ENCODE peak calls at places on chromosome 22, in six cellular contexts. P is GM12878, G is HCT116, N is K562, D is H1, H is SK-N-SH. B is an unnamed sample.

GRCh38 chr22:46278656-46279645 is 11.1 kb downstream of the TTC38 start:
- DNase-seq in D (no peak), H (no peak), N (no peak), P (no peak), G (no peak), B (no peak)

GRCh38 chr22:33542153-33542552 is 378.1 kb downstream of the LARGE1 start:
- DNase-seq in H (no peak), D (no peak), G (no peak), N (no peak), P (no peak), B (no peak)

GRCh38 chr22:35547993-35548761 is 7.5 kb downstream of the RASD2 start:
- DNase-seq in G (no peak), P (no peak), N (peak), D (no peak), H (no peak), B (no peak)

GRCh38 chr22:31800065-31800464 is 46.2 kb downstream of the DEPDC5 start:
- DNase-seq in N (no peak), P (no peak), G (peak), H (no peak), D (no peak), B (peak)

GRCh38 chr22:17106785-17107546 is 14.2 kb downstream of the TMEM121B start:
- DNase-seq in N (no peak), G (no peak), H (no peak), D (no peak), P (no peak), B (no peak)

GRCh38 chr22:33018232-33018864 is 39.8 kb downstream of the SYN3 start:
- DNase-seq in P (peak), N (peak), D (peak), H (peak), G (peak), B (peak)

GRCh38 chr22:50346415-50346945 is 3.4 kb downstream of the PPP6R2 start:
- DNase-seq in G (no peak), D (no peak), H (no peak), N (no peak), P (no peak), B (no peak)

GRCh38 chr22:31496735-31497146 is 405 bp downstream of the SFI1 start:
- DNase-seq in N (peak), H (no peak), G (no peak), P (no peak), D (no peak), B (peak)

GRCh38 chr22:35301370-35301874 is 1.7 kb downstream of the TOM1 start:
- DNase-seq in G (no peak), H (no peak), P (no peak), D (no peak), N (peak), B (no peak)

GRCh38 chr22:17774928-17775675 is 833 bp upstream of the BID start:
- DNase-seq in G (no peak), N (no peak), H (no peak), P (no peak), D (no peak), B (no peak)

GRCh38 chr22:44132724-44133123 is 48.0 kb upstream of the PARVG start:
- DNase-seq in G (no peak), H (no peak), P (no peak), D (no peak), N (no peak), B (no peak)

GRCh38 chr22:44727148-44727547 is 25.1 kb downstream of the PRR5 start:
- DNase-seq in D (no peak), G (no peak), N (no peak), P (no peak), H (peak), B (no peak)

GRCh38 chr22:48098243-48098935 is 1335.9 kb downstream of the TBC1D22A start:
- DNase-seq in P (peak), N (no peak), D (no peak), H (no peak), G (no peak), B (no peak)

GRCh38 chr22:18060646-18061620 is 16.9 kb upstream of the PEX26 start:
- DNase-seq in N (no peak), D (no peak), G (no peak), H (no peak), P (no peak), B (no peak)

GRCh38 chr22:50311606-50312351 is 4.3 kb upstream of the PLXNB2 start:
- DNase-seq in D (no peak), P (no peak), G (no peak), N (no peak), H (no peak), B (no peak)

GRCh38 chr22:36640106-36640672 is 63.4 kb downstream of the CACNG2 start:
- DNase-seq in N (no peak), H (no peak), D (no peak), P (no peak), G (no peak), B (no peak)
- TF ChIP-seq JUND in N (no peak), H (no peak), D (no peak), P (no peak), G (no peak), B (no peak)

GRCh38 chr22:38187413-38188212 is 6.0 kb upstream of the PLA2G6 start:
- DNase-seq in G (no peak), P (no peak), N (no peak), H (no peak), D (no peak), B (no peak)
- TF ChIP-seq JUND in G (no peak), P (no peak), N (no peak), H (no peak), D (no peak), B (no peak)

GRCh38 chr22:26905640-26906039 is 248.3 kb downstream of the MIAT start:
- DNase-seq in D (no peak), N (no peak), G (no peak), P (no peak), H (no peak), B (no peak)

GRCh38 chr22:26904483-26904882 is 247.1 kb downstream of the MIAT start:
- DNase-seq in H (no peak), D (no peak), N (no peak), G (no peak), P (no peak), B (no peak)

GRCh38 chr22:26907366-26907765 is 250.0 kb downstream of the MIAT start:
- DNase-seq in N (no peak), H (no peak), D (no peak), P (no peak), G (no peak), B (no peak)

GRCh38 chr22:26905076-26905475 is 247.7 kb downstream of the MIAT start:
- DNase-seq in P (no peak), G (no peak), D (no peak), H (no peak), N (no peak), B (no peak)

GRCh38 chr22:26906464-26906863 is 249.1 kb downstream of the MIAT start:
- DNase-seq in G (no peak), H (no peak), P (no peak), N (no peak), D (no peak), B (no peak)
- TF ChIP-seq JUND in G (no peak), H (no peak), P (no peak), N (no peak), D (no peak), B (no peak)

GRCh38 chr22:29312218-29313125 is 3.0 kb downstream of the RASL10A start:
- DNase-seq in D (no peak), N (no peak), P (no peak), G (no peak), H (peak), B (no peak)

GRCh38 chr22:29309332-29310064 is 3.0 kb downstream of the GAS2L1 start:
- DNase-seq in D (no peak), P (no peak), H (peak), G (no peak), N (no peak), B (no peak)

GRCh38 chr22:29311468-29312217 is 3.9 kb downstream of the RASL10A start:
- DNase-seq in P (no peak), N (no peak), G (no peak), H (peak), D (no peak), B (no peak)

GRCh38 chr22:29310065-29310862 is 3.8 kb downstream of the GAS2L1 start:
- DNase-seq in H (no peak), D (no peak), N (no peak), G (no peak), P (no peak), B (no peak)

GRCh38 chr22:29310863-29311339 is 4.5 kb downstream of the GAS2L1 start:
- DNase-seq in N (peak), D (no peak), P (no peak), G (peak), H (peak), B (no peak)
- TF ChIP-seq JUND in N (peak), D (peak), P (no peak), G (no peak), H (peak), B (no peak)

GRCh38 chr22:37808294-37808657 is 542 bp downstream of the GCAT start:
- DNase-seq in N (no peak), H (no peak), G (no peak), D (no peak), P (no peak), B (no peak)

GRCh38 chr22:37804886-37805857 is 2.6 kb upstream of the GCAT start:
- DNase-seq in P (no peak), G (peak), D (no peak), H (peak), N (no peak), B (peak)

GRCh38 chr22:37807410-37808293 is at the start of gene GCAT:
- DNase-seq in P (peak), G (peak), N (peak), D (peak), H (peak), B (peak)

GRCh38 chr22:37805878-37806277 is 1.9 kb upstream of the GCAT start:
- DNase-seq in N (no peak), D (no peak), H (no peak), P (no peak), G (no peak), B (no peak)

GRCh38 chr22:37806409-37807338 is 1.1 kb upstream of the GCAT start:
- DNase-seq in N (peak), P (no peak), G (no peak), H (peak), D (no peak), B (no peak)
- TF ChIP-seq JUND in N (no peak), P (no peak), G (no peak), H (no peak), D (no peak), B (no peak)

GRCh38 chr22:20131593-20131855 is at the start of gene ZDHHC8:
- DNase-seq in N (peak), H (no peak), D (no peak), G (no peak), P (no peak), B (no peak)
- TF ChIP-seq JUND in N (no peak), H (no peak), D (no peak), G (no peak), P (no peak), B (no peak)

DNA sequence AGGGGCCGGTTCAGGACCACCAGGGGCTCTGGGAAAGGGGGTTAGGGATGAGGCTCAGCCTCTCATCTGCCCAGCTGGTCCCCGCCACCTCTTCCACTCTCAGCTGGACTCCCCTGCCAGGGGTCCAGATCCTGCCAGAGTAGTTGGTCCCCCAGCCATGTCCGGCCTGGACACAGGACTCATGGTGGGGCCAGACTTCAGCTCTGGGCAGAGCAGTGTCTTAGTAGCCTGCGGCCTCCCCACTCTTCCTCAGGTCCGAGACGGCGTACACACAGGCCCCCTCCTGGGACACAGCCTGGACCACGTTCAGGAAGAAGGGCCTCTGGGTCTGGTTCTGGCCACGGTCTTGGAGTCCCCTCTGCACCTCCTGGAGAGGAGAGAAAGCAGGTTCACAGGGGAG is 25.1 kb downstream of the GGT5 start:
- DNase-seq in N (no peak), G (no peak), H (peak), D (no peak), P (no peak), B (no peak)
- TF ChIP-seq JUND in N (no peak), G (no peak), H (no peak), D (no peak), P (no peak), B (no peak)

GRCh38 chr22:23215294-23216204 is 35.2 kb downstream of the BCR start:
- DNase-seq in H (no peak), D (no peak), G (no peak), P (no peak), N (no peak), B (no peak)

GRCh38 chr22:23217171-23218052 is 37.1 kb downstream of the BCR start:
- DNase-seq in G (no peak), D (no peak), P (no peak), H (no peak), N (no peak), B (no peak)

GRCh38 chr22:23214398-23214797 is 34.1 kb downstream of the BCR start:
- DNase-seq in D (no peak), H (no peak), N (no peak), G (no peak), P (no peak), B (no peak)

GRCh38 chr22:23218053-23218866 is 38.0 kb downstream of the BCR start:
- DNase-seq in D (no peak), G (no peak), H (no peak), N (no peak), P (no peak), B (no peak)

DNA sequence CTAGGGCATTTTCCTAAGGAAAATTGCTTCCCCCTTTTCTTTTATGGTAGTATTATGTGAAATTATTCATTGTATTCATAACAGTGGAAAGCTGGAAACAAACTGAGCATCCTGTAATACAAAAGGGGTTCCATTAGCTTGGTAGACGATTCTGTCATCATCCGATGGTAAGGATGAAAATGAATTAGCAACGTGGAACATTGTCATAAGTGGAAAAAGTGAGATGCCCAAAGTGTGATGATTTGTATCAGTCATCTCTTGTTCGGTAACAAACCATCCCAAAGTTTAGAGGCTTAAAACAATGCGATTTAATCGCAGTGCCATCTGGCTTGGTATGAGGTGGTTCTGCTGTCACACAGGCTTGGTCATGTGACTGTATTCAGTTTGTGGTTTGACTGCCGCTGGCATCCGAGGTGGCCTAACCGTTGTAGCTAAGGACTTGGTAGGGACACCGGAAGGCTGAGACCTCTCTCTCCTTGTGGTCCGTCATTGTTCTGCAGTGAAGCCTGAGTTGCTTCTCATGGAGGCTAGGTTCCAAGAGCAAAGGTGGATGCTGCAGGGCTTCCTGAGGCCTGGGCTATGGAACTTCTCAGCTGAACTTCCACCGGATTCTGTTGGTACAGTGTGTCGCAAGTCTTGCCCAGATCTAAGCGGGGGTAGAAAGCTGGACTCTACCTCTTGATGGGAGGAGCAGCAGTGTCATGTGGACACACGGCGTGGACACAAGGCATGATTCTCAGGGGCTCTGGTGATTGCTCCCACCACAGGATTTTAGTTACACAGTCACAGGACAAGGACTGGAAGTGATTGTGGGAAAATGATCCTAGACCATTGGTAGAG is 36.2 kb downstream of the BCR start:
- DNase-seq in G (no peak), H (no peak), D (no peak), P (no peak), N (no peak), B (no peak)
- TF ChIP-seq JUND in G (no peak), H (no peak), D (no peak), P (no peak), N (no peak), B (no peak)

B was measured in T47D.